ENCODE peak calls at places on chromosomes 12 and 14, in eight cellular contexts. F is ELF-1; Q is activated CD8-positive, alpha-beta memory T cell treated with anti-CD3 and anti-CD28 coated beads for 1 hour; Y is Right ventricle myocardium superior; U is MM.1S; H is CD8-positive, alpha-beta T cell; S is activated CD4-positive, CD25-positive, alpha-beta regulatory T cell; A is Right ventricle myocardium inferior. K is an unnamed sample.

GRCh38 chr14:34436118-34436905 is 25.7 kb downstream of the SPTSSA start:
- DNase-seq in H (no peak), A (no peak), U (no peak), Q (no peak), F (no peak), S (no peak), Y (no peak), K (no peak)

GRCh38 chr14:23435540-23436326 is at the start of gene MYH7:
- DNase-seq in Y (peak; percentile 79), Q (no peak), F (peak; percentile 44), S (no peak), A (no peak), U (no peak), H (no peak), K (no peak)

GRCh38 chr14:69750495-69750894 is 16.4 kb upstream of the SRSF5 start:
- DNase-seq in F (no peak), H (no peak), U (no peak), A (no peak), Y (no peak), S (no peak), Q (no peak), K (no peak)

GRCh38 chr14:61451891-61452400 is 130.6 kb downstream of the PRKCH start:
- DNase-seq in Q (no peak), A (no peak), U (no peak), S (no peak), F (no peak), Y (no peak), H (no peak), K (no peak)

GRCh38 chr14:75141967-75142366 is 15.1 kb upstream of the NEK9 start:
- DNase-seq in Q (no peak), F (no peak), U (no peak), A (no peak), S (no peak), Y (no peak), H (peak; percentile 35), K (no peak)

GRCh38 chr12:121989951-121990647 is 31.6 kb upstream of the BCL7A start:
- DNase-seq in A (no peak), F (no peak), H (no peak), U (no peak), Y (no peak), Q (no peak), S (no peak), K (no peak)

GRCh38 chr14:80202888-80203562 is 8.3 kb downstream of the DIO2 start:
- DNase-seq in H (no peak), U (no peak), S (no peak), Q (no peak), Y (no peak), F (peak; percentile 79), A (peak; percentile 57), K (no peak)

GRCh38 chr12:132061197-132061596 is 82.9 kb downstream of the DDX51 start:
- DNase-seq in A (no peak), Q (no peak), F (no peak), U (no peak), H (no peak), Y (no peak), S (no peak), K (no peak)

GRCh38 chr12:6961278-6961694 is 9.2 kb downstream of the PHB2 start:
- DNase-seq in F (no peak), Y (peak; percentile 74), S (peak; percentile 73), Q (peak; percentile 81), U (peak; percentile 6), H (peak; percentile 87), A (peak; percentile 81), K (peak; percentile 90)

GRCh38 chr12:124632510-124632909 is 65.1 kb upstream of the NCOR2 start:
- DNase-seq in U (no peak), Y (no peak), A (peak; percentile 42), S (no peak), F (peak; percentile 65), Q (no peak), H (no peak), K (no peak)

GRCh38 chr14:68147331-68147730 is 327.8 kb downstream of the RAD51B start:
- DNase-seq in Q (no peak), F (no peak), Y (no peak), H (no peak), S (no peak), U (no peak), A (no peak), K (no peak)

GRCh38 chr12:89833337-89834252 is 125.0 kb upstream of the ATP2B1 start:
- DNase-seq in F (no peak), Q (no peak), U (no peak), H (no peak), S (no peak), Y (no peak), A (no peak), K (no peak)

GRCh38 chr14:100401031-100401692 is 78.0 kb downstream of the SLC25A47 start:
- DNase-seq in U (no peak), H (no peak), Y (no peak), F (no peak), A (no peak), S (no peak), Q (no peak), K (no peak)

GRCh38 chr14:104239185-104239775 is 100.9 kb downstream of the KIF26A start:
- DNase-seq in F (no peak), A (peak; percentile 25), U (no peak), H (no peak), Q (no peak), S (no peak), Y (no peak), K (no peak)

GRCh38 chr12:46693034-46693433 is 132.8 kb downstream of the SLC38A4 start:
- DNase-seq in U (no peak), S (no peak), A (no peak), Y (no peak), F (no peak), H (no peak), Q (no peak), K (no peak)

GRCh38 chr14:35403085-35403396 is 1.5 kb downstream of the NFKBIA start:
- DNase-seq in S (peak; percentile 32), U (no peak), Y (peak; percentile 65), F (no peak), H (peak; percentile 29), Q (no peak), A (peak; percentile 74), K (peak; percentile 35)

GRCh38 chr14:90883197-90883596 is 67.0 kb upstream of the TTC7B start:
- DNase-seq in F (no peak), H (no peak), U (no peak), Q (no peak), A (no peak), Y (no peak), S (no peak), K (no peak)

GRCh38 chr12:81128930-81129554 is 51.2 kb downstream of the ACSS3 start:
- DNase-seq in S (no peak), U (peak; percentile 65), Q (no peak), Y (no peak), H (no peak), A (no peak), F (peak; percentile 53), K (no peak)

GRCh38 chr14:38870437-38870836 is 232.6 kb downstream of the SEC23A start:
- DNase-seq in H (no peak), U (no peak), Y (no peak), A (no peak), F (no peak), S (no peak), Q (no peak), K (no peak)

GRCh38 chr14:21825147-21825743 is 151.6 kb upstream of the OR4E1 start:
- DNase-seq in H (peak; percentile 35), U (peak; percentile 61), Y (no peak), F (peak; percentile 14), A (no peak), Q (no peak), S (no peak), K (no peak)

GRCh38 chr12:4270670-4271432 is 2.7 kb upstream of the CCND2 start:
- DNase-seq in F (peak; percentile 73), H (peak; percentile 30), S (no peak), A (peak; percentile 85), U (peak; percentile 64), Q (no peak), Y (peak; percentile 77), K (peak; percentile 19)

GRCh38 chr12:75979181-75979580 is 52.4 kb downstream of the PHLDA1 start:
- DNase-seq in H (peak; percentile 10), Q (no peak), U (no peak), Y (no peak), A (no peak), S (no peak), F (no peak), K (no peak)

GRCh38 chr14:28765907-28766504 is 581 bp upstream of the FOXG1 start:
- DNase-seq in A (no peak), U (no peak), F (peak; percentile 67), Y (no peak), S (no peak), Q (no peak), H (no peak), K (no peak)

GRCh38 chr14:44847910-44848309 is 113.8 kb downstream of the KLHL28 start:
- DNase-seq in Q (no peak), Y (no peak), F (no peak), A (no peak), H (no peak), S (no peak), U (no peak), K (no peak)

GRCh38 chr12:112198120-112198733 is 72.9 kb downstream of the TRAFD1 start:
- DNase-seq in Y (no peak), S (no peak), Q (peak; percentile 11), A (no peak), F (peak; percentile 75), H (peak; percentile 36), U (peak; percentile 23), K (peak; percentile 14)

GRCh38 chr12:2391740-2392341 is 339.1 kb downstream of the CACNA1C start:
- DNase-seq in F (no peak), U (no peak), H (no peak), Q (no peak), A (no peak), S (no peak), Y (no peak), K (no peak)

GRCh38 chr12:124517260-124518050 is 50.0 kb downstream of the NCOR2 start:
- DNase-seq in A (peak; percentile 84), U (no peak), H (no peak), F (no peak), Y (peak; percentile 85), Q (no peak), S (no peak), K (no peak)